ENCODE peak calls at places on chromosomes 4 and X, in six cellular contexts. D, B, E, N, A and K are unnamed samples. For H3K4me1, the result is how much of the 10 kb centered on the place peaks cover.

GRCh38 chrX:18354369-18355329 is at the start of gene SCML2:
- DNase-seq in D (peak), B (peak), E (peak), N (peak), A (peak), K (peak)

GRCh38 chr4:68346461-68346860 is 3.4 kb downstream of the YTHDC1 start:
- DNase-seq in D (no peak), B (no peak), E (no peak), N (no peak), A (peak), K (no peak)

GRCh38 chrX:13646154-13646549 is 6.8 kb upstream of the TCEANC start:
- DNase-seq in D (peak), B (no peak), E (peak), N (peak), A (peak), K (peak)

GRCh38 chr4:108126806-108127205 is 41.9 kb downstream of the LEF1 start:
- DNase-seq in D (no peak), B (no peak), E (no peak), N (no peak), A (no peak), K (no peak)

GRCh38 chrX:111200327-111200726 is 70.0 kb downstream of the CAPN6 start:
- DNase-seq in D (no peak), B (no peak), E (no peak), N (no peak), A (no peak), K (no peak)

GRCh38 chr4:101697266-101697665 is 93.3 kb upstream of the BANK1 start:
- DNase-seq in D (peak), B (no peak), E (no peak), N (no peak), A (no peak), K (no peak)

GRCh38 chrX:28787206-28787605 is 200.0 kb downstream of the IL1RAPL1 start:
- DNase-seq in D (no peak), B (no peak), E (no peak), N (no peak), A (peak), K (no peak)

GRCh38 chr4:79528241-79528706 is 120.2 kb upstream of the GK2 start:
- DNase-seq in D (no peak), B (no peak), E (no peak), N (no peak), A (peak), K (no peak)

GRCh38 chr4:40238008-40238699 is 41.3 kb downstream of the RHOH start:
- DNase-seq in D (no peak), B (no peak), E (no peak), N (no peak), A (no peak), K (no peak)

GRCh38 chr4:17447056-17447455 is 64.8 kb downstream of the QDPR start:
- DNase-seq in D (no peak), B (no peak), E (no peak), N (no peak), A (no peak), K (no peak)

GRCh38 chrX:103628386-103629290 is at the start of gene TCEAL1:
- DNase-seq in D (peak), B (peak), E (peak), N (peak), A (peak), K (peak)

GRCh38 chrX:45400380-45400779 is 199.7 kb upstream of the DIPK2B start:
- DNase-seq in D (no peak), B (no peak), E (no peak), N (no peak), A (no peak), K (no peak)

DNA sequence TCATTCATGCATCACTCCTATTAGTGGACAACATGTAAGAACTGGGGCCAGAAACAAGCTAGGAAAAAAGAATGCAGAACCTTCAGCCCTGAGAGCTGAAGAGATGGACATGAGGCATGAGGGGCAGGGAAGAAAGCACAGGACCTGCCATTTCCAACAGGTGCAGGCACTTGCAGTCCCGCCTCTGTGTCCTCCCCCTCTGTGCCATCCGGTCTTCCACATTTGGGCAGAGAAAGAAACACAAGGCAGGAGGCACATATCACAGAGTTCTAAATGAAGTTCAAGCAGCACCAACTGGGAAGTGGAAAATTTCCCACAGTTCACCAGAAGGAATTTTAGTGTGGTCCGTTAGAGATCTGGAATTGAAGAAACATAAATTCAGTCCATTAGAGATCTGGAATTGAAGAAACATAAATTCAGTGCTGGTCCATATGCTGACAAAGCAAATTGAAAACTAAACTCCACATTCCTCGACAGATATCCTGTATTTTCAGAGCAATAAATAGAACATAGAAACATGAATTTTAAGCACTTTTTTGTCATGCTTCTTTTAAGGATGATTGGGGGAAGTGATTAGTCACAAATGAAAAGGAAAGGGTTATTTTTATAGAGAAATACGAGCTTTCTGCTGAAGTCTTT is 57.2 kb upstream of the DAPP1 start:
- DNase-seq in D (no peak), B (no peak), E (no peak), N (no peak), A (no peak), K (no peak)
- H3K4me3 ChIP-seq in D (no peak), B (no peak), E (no peak), N (no peak), A (no peak), K (no peak)

GRCh38 chr4:38009421-38009820 is 49.2 kb downstream of the PTTG2 start:
- DNase-seq in D (no peak), B (no peak), E (no peak), N (no peak), A (no peak), K (no peak)
- H3K4me1 ChIP-seq in D (under half), B (under half), E (under half), N (under half), A (under half), K (under half)

DNA sequence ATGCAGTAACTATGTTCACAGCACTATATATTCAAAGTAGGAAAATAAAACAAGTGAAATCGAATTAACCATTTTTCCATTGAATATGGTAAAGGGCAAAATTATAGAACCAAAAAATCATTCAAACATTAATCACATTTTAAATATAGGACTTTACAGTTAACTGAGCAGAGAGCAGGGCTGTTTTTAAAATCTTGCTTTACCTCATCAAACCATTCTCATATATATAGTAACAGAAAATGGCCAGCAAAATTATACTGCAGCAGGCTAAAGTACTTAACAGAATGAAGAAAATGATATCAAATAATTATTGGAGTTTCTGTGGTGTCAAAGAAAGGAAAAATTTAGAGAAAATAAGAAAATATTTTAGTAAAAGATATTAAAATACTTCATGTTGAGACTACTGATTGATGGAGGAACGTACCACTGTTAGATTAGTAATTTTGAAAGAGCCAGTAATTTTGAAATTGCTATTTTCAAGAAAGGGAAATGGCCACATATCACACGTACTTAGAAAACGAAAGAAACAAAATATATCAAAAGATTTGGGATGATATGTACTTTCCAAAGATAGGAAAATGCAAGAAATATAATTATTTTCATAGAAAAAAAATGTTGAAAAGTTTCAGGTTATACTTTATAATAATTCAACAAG is 813.7 kb downstream of the DMD start:
- DNase-seq in D (no peak), B (no peak), E (no peak), N (no peak), A (no peak), K (no peak)
- H3K27ac ChIP-seq in D (no peak), B (no peak), E (no peak), N (no peak), A (no peak), K (no peak)

GRCh38 chrX:11663875-11664210 is 1.9 kb downstream of the ARHGAP6 start:
- DNase-seq in D (no peak), B (no peak), E (no peak), N (no peak), A (no peak), K (no peak)
- H3K4me3 ChIP-seq in D (no peak), B (peak), E (no peak), N (peak), A (no peak), K (no peak)

DNA sequence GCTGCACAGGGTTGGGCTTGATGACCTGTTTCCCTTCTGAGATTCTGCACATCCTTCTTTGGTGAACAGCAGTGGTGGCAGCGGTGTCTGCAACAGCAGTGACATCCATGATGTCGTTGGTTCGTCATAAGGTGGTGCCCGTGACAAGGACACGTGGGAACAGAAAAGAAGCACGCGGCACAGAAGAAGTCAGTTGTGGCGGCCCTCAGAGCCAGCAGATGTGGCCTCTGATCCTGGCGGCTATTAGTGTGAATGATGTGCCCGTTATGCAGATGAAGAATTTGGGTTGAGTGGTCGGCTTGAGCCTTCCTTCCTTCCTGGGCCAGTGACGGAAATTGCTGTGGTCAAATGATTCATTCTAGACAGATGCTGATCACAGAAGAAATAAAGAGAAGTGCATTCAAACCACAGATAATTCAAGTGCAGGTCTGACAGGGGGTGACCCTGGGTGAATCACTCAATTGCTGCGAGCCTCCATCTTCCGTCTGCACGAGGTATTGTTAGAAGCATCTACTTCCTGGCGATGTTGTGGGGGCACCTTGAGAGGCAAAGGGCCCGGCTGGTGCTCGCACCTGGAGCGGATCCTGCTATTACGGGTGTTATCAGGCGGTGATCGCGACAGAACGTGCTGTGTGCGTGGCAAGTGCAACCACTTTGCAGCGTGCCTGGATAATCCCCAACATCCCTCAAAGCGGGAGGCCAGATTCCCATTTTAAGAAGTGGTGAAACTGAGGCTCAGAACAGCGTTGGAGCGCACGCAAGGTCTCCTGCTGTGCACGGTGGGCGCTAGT is 215.2 kb upstream of the PSAPL1 start:
- DNase-seq in D (no peak), B (no peak), E (no peak), N (peak), A (peak), K (no peak)
- H3K4me1 ChIP-seq in D (under half), B (under half), E (under half), N (under half), A (half or more), K (under half)